ENCODE peak calls at places on chromosomes 5 and 9, in five cellular contexts. A, L, Y, E and I are unnamed samples.

GRCh38 chr5:179763215-179763945 is 30.4 kb upstream of the LTC4S start:
- DNase-seq in A (peak), L (peak), Y (peak), E (peak), I (peak)

GRCh38 chr9:114273461-114273881 is 49.4 kb upstream of the ORM1 start:
- DNase-seq in A (no peak), L (peak), Y (no peak), E (no peak), I (peak)

GRCh38 chr9:27189426-27189825 is 80.4 kb downstream of the TEK start:
- DNase-seq in A (no peak), L (no peak), Y (no peak), E (no peak), I (no peak)

GRCh38 chr9:127204771-127205470 is 59.7 kb upstream of the GARNL3 start:
- DNase-seq in A (no peak), L (no peak), Y (no peak), E (no peak), I (peak)

GRCh38 chr5:161077895-161078566 is 226.0 kb upstream of the ATP10B start:
- DNase-seq in A (no peak), L (no peak), Y (no peak), E (no peak), I (no peak)

GRCh38 chr5:173055042-173055721 is 970 bp upstream of the CREBRF start:
- DNase-seq in A (no peak), L (no peak), Y (no peak), E (no peak), I (no peak)

GRCh38 chr9:105511486-105511885 is 46.4 kb upstream of the FKTN start:
- DNase-seq in A (no peak), L (no peak), Y (no peak), E (no peak), I (no peak)

GRCh38 chr5:111830333-111830732 is 73.3 kb upstream of the NREP start:
- DNase-seq in A (no peak), L (no peak), Y (peak), E (no peak), I (no peak)

GRCh38 chr5:159121061-159121460 is 21.3 kb upstream of the EBF1 start:
- DNase-seq in A (no peak), L (no peak), Y (no peak), E (no peak), I (no peak)

GRCh38 chr5:126055348-126055729 is 367.9 kb upstream of the GRAMD2B start:
- DNase-seq in A (no peak), L (no peak), Y (no peak), E (no peak), I (no peak)

GRCh38 chr9:89802809-89803355 is 198.1 kb downstream of the GADD45G start:
- DNase-seq in A (no peak), L (peak), Y (no peak), E (no peak), I (no peak)

GRCh38 chr9:113920872-113921271 is 44.8 kb downstream of the ZNF618 start:
- DNase-seq in A (no peak), L (no peak), Y (no peak), E (no peak), I (no peak)

GRCh38 chr5:133831506-133832224 is 136.8 kb downstream of the C5orf15 start:
- DNase-seq in A (no peak), L (no peak), Y (no peak), E (no peak), I (no peak)

GRCh38 chr9:119088002-119088401 is 281.2 kb downstream of the BRINP1 start:
- DNase-seq in A (no peak), L (no peak), Y (no peak), E (no peak), I (no peak)

GRCh38 chr5:134637106-134637721 is 4.6 kb upstream of the SAR1B start:
- DNase-seq in A (no peak), L (no peak), Y (peak), E (no peak), I (no peak)

GRCh38 chr9:95062601-95063065 is 254.9 kb downstream of the FANCC start:
- DNase-seq in A (no peak), L (no peak), Y (no peak), E (no peak), I (no peak)

GRCh38 chr5:123371575-123372179 is 51.5 kb downstream of the CEP120 start:
- DNase-seq in A (peak), L (peak), Y (peak), E (peak), I (peak)

GRCh38 chr5:25881318-25882036 is 1156.9 kb downstream of the CDH9 start:
- DNase-seq in A (no peak), L (no peak), Y (no peak), E (no peak), I (no peak)

GRCh38 chr5:80565330-80565729 is 4.8 kb downstream of the ANKRD34B start:
- DNase-seq in A (no peak), L (no peak), Y (peak), E (no peak), I (no peak)

GRCh38 chr5:105501315-105501714 is 1938.7 kb upstream of the NUDT12 start:
- DNase-seq in A (no peak), L (no peak), Y (no peak), E (no peak), I (no peak)

GRCh38 chr5:36728697-36729543 is 122.5 kb downstream of the SLC1A3 start:
- DNase-seq in A (no peak), L (no peak), Y (peak), E (no peak), I (no peak)

GRCh38 chr5:142289708-142290573 is 34.9 kb downstream of the SPRY4 start:
- DNase-seq in A (no peak), L (no peak), Y (no peak), E (no peak), I (no peak)

GRCh38 chr5:107985144-107985543 is 314.4 kb upstream of the EFNA5 start:
- DNase-seq in A (no peak), L (no peak), Y (peak), E (peak), I (peak)

GRCh38 chr9:114054191-114054690 is 23.9 kb downstream of the AMBP start:
- DNase-seq in A (no peak), L (no peak), Y (no peak), E (no peak), I (no peak)

GRCh38 chr5:149153193-149153750 is 12.0 kb downstream of the ABLIM3 start:
- DNase-seq in A (no peak), L (no peak), Y (no peak), E (no peak), I (no peak)

GRCh38 chr9:135419106-135419505 is 60.5 kb upstream of the PPP1R26 start:
- DNase-seq in A (no peak), L (no peak), Y (no peak), E (no peak), I (no peak)

GRCh38 chr5:38642194-38642987 is 85.9 kb upstream of the LIFR start:
- DNase-seq in A (no peak), L (no peak), Y (no peak), E (no peak), I (no peak)

GRCh38 chr5:159052282-159053011 is 47.3 kb downstream of the EBF1 start:
- DNase-seq in A (no peak), L (no peak), Y (no peak), E (no peak), I (no peak)

GRCh38 chr5:149834246-149834855 is 104.2 kb downstream of the PPARGC1B start:
- DNase-seq in A (peak), L (no peak), Y (peak), E (peak), I (peak)

GRCh38 chr9:120876842-120877240 is at the start of gene PHF19:
- DNase-seq in A (no peak), L (peak), Y (no peak), E (no peak), I (no peak)

GRCh38 chr9:120878188-120879130 is 1.5 kb upstream of the PHF19 start:
- DNase-seq in A (no peak), L (no peak), Y (no peak), E (no peak), I (peak)

GRCh38 chr9:120875643-120875953 is 1.4 kb downstream of the PHF19 start:
- DNase-seq in A (no peak), L (no peak), Y (no peak), E (no peak), I (no peak)

GRCh38 chr9:120875954-120876841 is 790 bp downstream of the PHF19 start:
- DNase-seq in A (peak), L (peak), Y (peak), E (peak), I (peak)

DNA sequence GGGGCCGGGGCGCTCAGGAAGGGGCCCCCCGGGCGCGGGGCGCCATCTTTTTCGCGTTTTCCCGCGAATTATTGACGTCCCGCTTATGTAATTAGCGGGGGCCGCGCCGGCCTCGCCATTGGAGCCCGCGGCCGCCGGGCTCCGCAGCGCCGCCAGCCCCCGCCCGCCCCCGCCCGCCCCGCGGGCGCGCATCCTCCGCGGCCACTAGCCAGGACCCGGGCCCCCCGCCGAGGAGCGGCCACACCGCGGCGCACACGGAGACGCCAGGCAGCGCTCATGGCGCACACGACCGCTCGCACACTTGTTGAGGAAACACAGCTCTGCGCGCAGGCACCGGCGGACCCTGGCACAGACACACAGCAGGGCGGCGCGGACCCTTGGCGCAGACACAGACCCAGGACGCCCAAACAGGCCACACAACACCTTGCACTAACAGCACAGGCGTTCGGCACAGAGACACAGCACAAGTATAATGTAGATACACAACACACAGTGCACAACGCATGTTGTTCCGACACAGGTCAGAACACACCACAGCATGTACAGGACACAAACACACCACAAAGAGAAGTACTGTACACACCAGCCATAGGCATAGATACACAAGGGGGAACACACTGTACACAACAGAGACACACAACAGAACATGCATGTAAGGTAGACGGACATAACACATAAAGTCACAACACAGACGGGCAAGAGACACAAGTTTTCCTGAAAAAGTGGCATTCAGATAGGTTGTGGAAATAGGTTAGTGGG is 467 bp upstream of the PHF19 start:
- DNase-seq in A (peak), L (peak), Y (peak), E (no peak), I (peak)
- TF ChIP-seq CTCF in A (no peak), L (peak), Y (no peak), E (no peak), I (peak)

GRCh38 chr9:134169166-134169565 is 4.8 kb upstream of the RNU6ATAC start:
- DNase-seq in A (no peak), L (no peak), Y (no peak), E (no peak), I (no peak)

GRCh38 chr9:134167530-134167931 is 3.2 kb upstream of the RNU6ATAC start:
- DNase-seq in A (no peak), L (no peak), Y (no peak), E (no peak), I (no peak)

GRCh38 chr9:134169724-134170401 is 5.5 kb upstream of the RNU6ATAC start:
- DNase-seq in A (no peak), L (no peak), Y (no peak), E (no peak), I (no peak)

GRCh38 chr9:134170525-134171315 is 6.4 kb upstream of the RNU6ATAC start:
- DNase-seq in A (no peak), L (no peak), Y (no peak), E (no peak), I (no peak)

GRCh38 chr9:134168731-134169130 is 4.4 kb upstream of the RNU6ATAC start:
- DNase-seq in A (no peak), L (no peak), Y (no peak), E (no peak), I (peak)
- TF ChIP-seq CTCF in A (peak), L (no peak), Y (no peak), E (no peak), I (peak)

DNA sequence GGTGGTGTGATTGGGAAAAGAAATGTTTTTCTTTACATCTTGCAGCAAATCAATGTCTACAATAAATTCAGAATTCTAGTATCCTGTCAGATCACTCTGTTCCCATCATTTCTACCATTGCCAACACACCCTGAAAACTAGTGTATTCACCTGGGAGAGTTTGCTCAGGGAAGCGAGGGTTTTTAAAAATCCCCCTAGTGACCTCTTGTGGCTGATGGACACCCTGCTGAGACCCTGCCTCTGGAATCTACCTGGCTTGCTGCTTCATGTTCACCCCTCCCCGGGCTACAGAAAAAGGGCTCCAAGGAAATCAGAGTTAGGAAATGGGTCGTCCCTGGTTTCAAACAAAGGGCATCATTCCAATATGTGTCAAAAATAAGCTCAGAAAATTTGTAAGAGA is 21.4 kb upstream of the ALDOB start:
- DNase-seq in A (no peak), L (no peak), Y (no peak), E (no peak), I (peak)
- TF ChIP-seq CTCF in A (no peak), L (no peak), Y (no peak), E (no peak), I (peak)

GRCh38 chr5:89950234-89950633 is 459.3 kb downstream of the CETN3 start:
- DNase-seq in A (no peak), L (no peak), Y (no peak), E (no peak), I (no peak)

GRCh38 chr5:89948977-89949376 is 460.6 kb downstream of the CETN3 start:
- DNase-seq in A (no peak), L (no peak), Y (no peak), E (no peak), I (no peak)

GRCh38 chr5:89951876-89952275 is 457.7 kb downstream of the CETN3 start:
- DNase-seq in A (no peak), L (no peak), Y (no peak), E (no peak), I (no peak)

GRCh38 chr5:89956838-89957237 is 452.7 kb downstream of the CETN3 start:
- DNase-seq in A (no peak), L (no peak), Y (no peak), E (no peak), I (no peak)

DNA sequence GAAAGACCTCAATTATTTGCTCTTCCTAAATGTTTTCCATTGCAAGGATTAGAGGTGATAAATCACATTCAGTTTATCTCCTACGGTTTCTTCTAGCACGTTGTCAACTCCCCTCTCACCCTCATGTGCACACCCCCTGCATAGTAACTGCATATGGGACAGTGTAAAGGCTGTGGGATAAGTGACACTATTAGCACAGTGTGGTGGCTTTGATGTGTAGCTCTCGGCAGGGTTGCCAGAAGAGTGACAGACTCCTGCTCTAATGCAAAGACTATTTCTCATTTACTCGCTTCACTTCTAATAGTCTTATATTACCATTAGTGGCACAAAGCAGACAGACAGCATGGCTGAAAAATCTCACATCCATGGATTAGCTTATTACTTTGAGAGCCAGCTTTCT is 454.7 kb downstream of the CETN3 start:
- DNase-seq in A (no peak), L (no peak), Y (no peak), E (no peak), I (peak)
- TF ChIP-seq CTCF in A (no peak), L (no peak), Y (no peak), E (no peak), I (no peak)

GRCh38 chr5:76571595-76571994 is 51.6 kb downstream of the F2RL2 start:
- DNase-seq in A (no peak), L (no peak), Y (no peak), E (no peak), I (no peak)
- TF ChIP-seq CTCF in A (peak), L (no peak), Y (no peak), E (no peak), I (no peak)

DNA sequence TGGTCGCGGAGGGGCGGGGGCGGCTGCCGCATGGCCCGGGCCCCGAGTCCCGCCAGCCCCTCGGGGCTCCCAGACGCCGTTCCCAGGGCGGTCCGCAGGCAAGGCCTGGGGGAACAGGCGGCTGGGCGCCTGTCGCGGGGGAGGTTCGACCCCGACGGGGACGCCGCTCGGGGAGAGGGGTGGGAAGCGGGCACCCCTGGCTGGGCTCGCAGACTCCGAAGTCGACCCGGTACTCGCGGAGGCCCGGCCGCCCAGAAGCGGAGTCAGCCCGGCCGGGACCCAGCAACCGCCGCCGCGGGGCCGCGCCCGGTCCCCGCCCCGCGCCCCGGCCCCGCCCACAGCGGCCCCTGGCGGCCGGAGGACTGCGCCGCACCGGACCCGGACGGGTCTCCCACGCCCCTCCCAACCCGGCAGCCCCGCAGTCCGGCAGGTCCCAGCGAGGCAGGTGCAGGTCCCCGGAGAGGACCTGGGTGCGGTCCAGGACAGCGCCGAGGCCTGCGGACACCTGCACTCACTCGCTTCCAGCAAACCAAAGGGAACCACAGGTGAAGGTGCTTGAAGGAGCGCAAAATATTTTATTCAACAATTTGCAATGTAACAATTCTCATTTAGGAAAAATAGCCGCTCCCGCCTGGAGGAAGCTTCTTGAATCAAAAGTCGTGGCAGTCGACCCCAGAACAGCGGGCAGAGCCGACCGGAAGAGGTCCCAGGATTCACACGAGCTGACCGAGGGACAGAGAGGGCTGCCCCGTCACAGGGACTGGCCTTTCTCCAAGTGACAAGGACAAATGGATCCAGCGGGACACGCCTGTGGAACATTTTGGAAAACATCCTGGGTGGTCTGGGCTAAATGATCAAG is at the start of gene INPP5E:
- DNase-seq in A (peak), L (peak), Y (peak), E (peak), I (peak)
- TF ChIP-seq CTCF in A (peak), L (peak), Y (no peak), E (no peak), I (peak)

GRCh38 chr5:44536650-44537260 is 147.5 kb upstream of the FGF10 start:
- DNase-seq in A (peak), L (no peak), Y (peak), E (peak), I (peak)
- TF ChIP-seq CTCF in A (peak), L (peak), Y (peak), E (no peak), I (peak)

GRCh38 chr9:129445794-129446306 is 175.1 kb downstream of the C9orf50 start:
- DNase-seq in A (no peak), L (no peak), Y (no peak), E (no peak), I (peak)

GRCh38 chr9:129449066-129449465 is 171.8 kb downstream of the C9orf50 start:
- DNase-seq in A (no peak), L (no peak), Y (no peak), E (no peak), I (no peak)

GRCh38 chr9:129451089-129451656 is 169.7 kb downstream of the C9orf50 start:
- DNase-seq in A (no peak), L (peak), Y (no peak), E (no peak), I (no peak)

GRCh38 chr9:129442791-129443511 is 177.9 kb downstream of the C9orf50 start:
- DNase-seq in A (no peak), L (no peak), Y (no peak), E (no peak), I (no peak)

DNA sequence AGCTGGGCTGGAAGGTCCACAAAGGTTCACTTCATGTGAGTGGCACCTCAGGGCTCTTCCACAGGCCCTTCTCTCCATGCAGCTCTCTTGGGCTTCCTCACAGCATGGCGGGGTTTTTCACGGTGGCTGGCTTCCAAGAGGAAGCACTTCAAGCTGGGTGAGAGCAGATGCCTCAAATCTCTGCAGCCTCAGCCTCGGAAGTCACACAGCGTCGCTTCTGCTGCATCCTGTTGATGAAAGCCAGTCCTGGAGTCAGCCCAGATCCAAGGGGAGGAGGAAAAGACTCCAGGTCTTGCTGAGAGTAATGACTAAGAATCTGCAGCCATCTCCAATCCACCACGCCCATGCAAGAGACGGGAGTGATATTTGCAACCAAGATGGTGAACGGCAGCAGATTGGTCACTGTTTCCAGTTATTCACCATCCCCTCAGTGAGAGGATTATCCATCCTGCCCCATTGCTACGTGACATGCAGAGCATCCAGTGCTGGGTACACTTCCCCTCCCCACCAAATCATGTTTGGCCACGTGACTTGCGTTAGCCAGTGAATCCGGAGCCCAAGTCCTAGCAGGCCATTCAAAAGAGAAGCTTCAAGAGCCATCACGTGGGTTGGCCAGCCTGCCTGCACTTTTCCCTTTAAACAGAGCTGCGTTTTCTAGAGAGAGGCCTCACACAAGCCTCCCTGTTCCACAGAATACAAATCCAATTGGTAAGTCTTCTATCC is 173.9 kb downstream of the C9orf50 start:
- DNase-seq in A (no peak), L (no peak), Y (no peak), E (no peak), I (peak)
- TF ChIP-seq CTCF in A (no peak), L (no peak), Y (no peak), E (no peak), I (no peak)